ENCODE peak calls at places on chromosomes 1 and 21, in six cellular contexts. E, Z, K, W, F and C are unnamed samples. For H3K4me1, the result is how much of the 10 kb centered on the place peaks cover.

GRCh38 chr21:41610042-41610839 is 102.3 kb upstream of the TMPRSS2 start:
- DNase-seq in E (peak), Z (peak), K (peak), W (peak), F (peak), C (peak)

GRCh38 chr1:44602675-44603610 is 71.3 kb downstream of the TMEM53 start:
- DNase-seq in E (no peak), Z (no peak), K (no peak), W (no peak), F (no peak), C (no peak)

GRCh38 chr21:43289966-43290365 is 121.2 kb downstream of the CRYAA start:
- DNase-seq in E (no peak), Z (no peak), K (no peak), W (no peak), F (no peak), C (no peak)

GRCh38 chr1:5637171-5637570 is 355.1 kb downstream of the NPHP4 start:
- DNase-seq in E (peak), Z (no peak), K (peak), W (no peak), F (peak), C (no peak)

GRCh38 chr1:226589008-226589733 is 40.6 kb downstream of the STUM start:
- DNase-seq in E (peak), Z (no peak), K (no peak), W (peak), F (no peak), C (peak)

GRCh38 chr21:16079830-16080229 is 350.0 kb downstream of the USP25 start:
- DNase-seq in E (peak), Z (peak), K (no peak), W (peak), F (no peak), C (no peak)

GRCh38 chr1:154326546-154327465 is 1.5 kb downstream of the ATP8B2 start:
- DNase-seq in E (peak), Z (peak), K (no peak), W (no peak), F (no peak), C (peak)

GRCh38 chr1:203278885-203279406 is 26.4 kb upstream of the BTG2 start:
- DNase-seq in E (no peak), Z (peak), K (peak), W (no peak), F (no peak), C (no peak)

GRCh38 chr1:200448034-200448762 is 38.4 kb upstream of the ZNF281 start:
- DNase-seq in E (no peak), Z (no peak), K (no peak), W (no peak), F (no peak), C (no peak)

GRCh38 chr21:45788635-45789506 is 145.3 kb downstream of the PCBP3 start:
- DNase-seq in E (peak), Z (peak), K (no peak), W (no peak), F (no peak), C (no peak)

GRCh38 chr21:25670726-25671125 is 31.7 kb downstream of the JAM2 start:
- DNase-seq in E (peak), Z (peak), K (no peak), W (no peak), F (no peak), C (no peak)

GRCh38 chr21:15241997-15242767 is 177.4 kb upstream of the NRIP1 start:
- DNase-seq in E (no peak), Z (peak), K (no peak), W (no peak), F (no peak), C (no peak)

GRCh38 chr1:100760511-100760910 is 41.0 kb downstream of the VCAM1 start:
- DNase-seq in E (no peak), Z (no peak), K (no peak), W (no peak), F (no peak), C (no peak)

GRCh38 chr1:163822933-163823511 is 501.3 kb downstream of the NUF2 start:
- DNase-seq in E (no peak), Z (no peak), K (no peak), W (no peak), F (no peak), C (no peak)

GRCh38 chr1:60983701-60984065 is 98.7 kb upstream of the NFIA start:
- DNase-seq in E (no peak), Z (no peak), K (no peak), W (no peak), F (no peak), C (no peak)

GRCh38 chr1:61352845-61353435 is 270.6 kb downstream of the NFIA start:
- DNase-seq in E (no peak), Z (no peak), K (no peak), W (no peak), F (no peak), C (no peak)

GRCh38 chr1:235023197-235024044 is 105.2 kb downstream of the TOMM20 start:
- DNase-seq in E (no peak), Z (no peak), K (no peak), W (no peak), F (no peak), C (no peak)

GRCh38 chr1:28437924-28438699 is 67.7 kb upstream of the RCC1 start:
- DNase-seq in E (peak), Z (peak), K (no peak), W (peak), F (peak), C (peak)

GRCh38 chr1:201791775-201792166 is 37.2 kb upstream of the IPO9 start:
- DNase-seq in E (peak), Z (peak), K (no peak), W (peak), F (no peak), C (peak)

GRCh38 chr1:66532798-66533783 is 862 bp upstream of the SGIP1 start:
- DNase-seq in E (peak), Z (peak), K (no peak), W (peak), F (no peak), C (peak)

GRCh38 chr1:226332947-226333346 is 24.0 kb upstream of the LIN9 start:
- DNase-seq in E (peak), Z (no peak), K (peak), W (no peak), F (no peak), C (no peak)

GRCh38 chr1:206923009-206923960 is 1.5 kb upstream of the FCMR start:
- DNase-seq in E (no peak), Z (no peak), K (peak), W (no peak), F (no peak), C (no peak)

GRCh38 chr1:173603056-173603591 is at the start of gene SLC9C2:
- DNase-seq in E (no peak), Z (peak), K (peak), W (peak), F (no peak), C (no peak)

GRCh38 chr21:42107881-42108553 is 36.9 kb downstream of the UMODL1 start:
- DNase-seq in E (peak), Z (peak), K (peak), W (peak), F (no peak), C (peak)

GRCh38 chr1:78355646-78356045 is 135.1 kb upstream of the PTGFR start:
- DNase-seq in E (peak), Z (peak), K (no peak), W (no peak), F (no peak), C (no peak)

GRCh38 chr1:78348526-78349284 is 142.1 kb upstream of the PTGFR start:
- DNase-seq in E (no peak), Z (peak), K (no peak), W (no peak), F (no peak), C (no peak)

GRCh38 chr1:78351551-78352216 is 139.1 kb upstream of the PTGFR start:
- DNase-seq in E (no peak), Z (no peak), K (no peak), W (no peak), F (no peak), C (no peak)
- H2AFZ ChIP-seq in E (no peak), Z (no peak), K (no peak), W (no peak), F (no peak), C (no peak)

DNA sequence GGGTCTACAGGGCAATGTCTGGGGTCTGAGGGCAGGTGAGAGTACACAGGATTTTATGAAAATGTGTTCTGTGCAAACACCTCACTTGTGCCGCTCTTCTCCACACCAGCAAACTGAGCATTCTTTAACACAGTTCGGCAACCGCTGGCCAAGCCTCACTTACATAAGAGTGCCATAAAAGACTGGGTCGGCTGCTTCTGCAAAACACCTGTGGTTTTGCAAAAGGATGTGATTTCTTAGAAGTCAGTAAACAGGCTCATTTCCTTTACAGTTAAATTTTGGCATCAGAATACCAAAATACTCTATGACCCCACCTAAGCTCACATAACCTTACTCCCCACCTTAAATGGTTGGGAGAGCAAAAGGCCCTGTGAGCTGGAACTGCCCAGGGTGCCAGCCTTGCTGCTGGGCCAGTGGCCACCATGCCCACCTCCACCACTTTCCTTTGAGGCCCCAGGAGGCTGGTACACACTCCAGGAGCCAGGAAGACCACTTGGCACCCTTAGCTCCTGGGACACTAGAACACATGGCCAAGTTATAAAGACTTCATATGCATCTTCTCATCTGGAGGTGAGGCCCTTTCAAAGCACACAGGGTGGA is 22.0 kb downstream of the CAPZB start:
- DNase-seq in E (no peak), Z (no peak), K (peak), W (no peak), F (no peak), C (no peak)
- H3K4me1 ChIP-seq in E (under half), Z (under half), K (under half), W (under half), F (under half), C (under half)

GRCh38 chr1:56355422-56355821 is 223.9 kb downstream of the PLPP3 start:
- DNase-seq in E (no peak), Z (peak), K (no peak), W (no peak), F (no peak), C (no peak)
- H3K4me3 ChIP-seq in E (no peak), Z (no peak), K (no peak), W (no peak), F (no peak), C (no peak)

GRCh38 chr1:24111264-24111997 is 504 bp downstream of the MYOM3 start:
- DNase-seq in E (peak), Z (no peak), K (no peak), W (no peak), F (no peak), C (no peak)
- H2AFZ ChIP-seq in E (peak), Z (no peak), K (no peak), W (no peak), F (no peak), C (no peak)

GRCh38 chr1:118960567-118961136 is 27.5 kb downstream of the TBX15 start:
- DNase-seq in E (peak), Z (peak), K (peak), W (peak), F (peak), C (peak)
- H3K4me1 ChIP-seq in E (half or more), Z (under half), K (under half), W (under half), F (under half), C (under half)